ENCODE peak calls at places on chromosomes 1 and 21, in six cellular contexts. F is activated CD8-positive, alpha-beta memory T cell treated with anti-CD3 and anti-CD28 coated beads for 4 hours; X is HFFc6; G is HTR-8/SVneo; V is A172; Y is sigmoid colon. R is an unnamed sample.

GRCh38 chr1:10250663-10251062 is 40.3 kb downstream of the KIF1B start:
- DNase-seq in F (no peak), Y (no peak), V (no peak), X (no peak), G (no peak), R (no peak)

GRCh38 chr1:41936107-41936506 is 17.4 kb upstream of the HIVEP3 start:
- DNase-seq in F (no peak), X (peak), G (no peak), V (peak), Y (no peak), R (no peak)

GRCh38 chr21:46428286-46428685 is 30.4 kb upstream of the DIP2A start:
- DNase-seq in V (no peak), G (no peak), Y (no peak), X (no peak), F (no peak), R (no peak)

GRCh38 chr1:41495171-41495948 is 10.9 kb upstream of the EDN2 start:
- DNase-seq in X (no peak), V (no peak), G (no peak), Y (no peak), F (no peak), R (no peak)

GRCh38 chr1:78303620-78304019 is 187.2 kb upstream of the PTGFR start:
- DNase-seq in Y (peak), V (peak), F (no peak), G (no peak), X (peak), R (no peak)

GRCh38 chr1:185409763-185410528 is 92.9 kb upstream of the IVNS1ABP start:
- DNase-seq in F (no peak), G (no peak), V (no peak), X (no peak), Y (no peak), R (no peak)

GRCh38 chr1:151401125-151401788 is 1.9 kb downstream of the PSMB4 start:
- DNase-seq in F (no peak), G (no peak), V (peak), X (peak), Y (no peak), R (no peak)

GRCh38 chr1:217982711-217983405 is 302.2 kb upstream of the RRP15 start:
- DNase-seq in G (no peak), F (no peak), V (peak), X (no peak), Y (no peak), R (no peak)

GRCh38 chr1:175673236-175674150 is 69.9 kb downstream of the TNR start:
- DNase-seq in F (no peak), Y (no peak), X (no peak), G (no peak), V (no peak), R (no peak)

GRCh38 chr1:157369808-157370521 is 182.3 kb downstream of the FCRL5 start:
- DNase-seq in F (no peak), V (peak), X (peak), Y (no peak), G (peak), R (peak)

R was measured in central memory CD8-positive, alpha-beta T cell.